ENCODE peak calls at places on chromosome 18, in five cellular contexts. T, A, D, S and G are unnamed samples. For H3K27me3 and H3K4me1, the result is how much of the 10 kb centered on the place peaks cover.

GRCh38 chr18:44627245-44627644 is 53.4 kb upstream of the SETBP1 start:
- DNase-seq in T (no peak), A (no peak), D (peak), S (no peak), G (no peak)

GRCh38 chr18:74060511-74061028 is 87.1 kb downstream of the FBXO15 start:
- DNase-seq in T (no peak), A (no peak), D (no peak), S (no peak), G (no peak)

GRCh38 chr18:61132036-61132435 is 201.2 kb upstream of the CDH20 start:
- DNase-seq in T (no peak), A (no peak), D (no peak), S (no peak), G (no peak)

GRCh38 chr18:25827961-25828561 is 262.4 kb downstream of the SS18 start:
- DNase-seq in T (no peak), A (no peak), D (peak), S (peak), G (peak)

GRCh38 chr18:31402026-31402373 is 25.4 kb downstream of the DSG4 start:
- DNase-seq in T (no peak), A (no peak), D (no peak), S (no peak), G (no peak)

GRCh38 chr18:8615397-8616025 is 6.3 kb downstream of the RAB12 start:
- DNase-seq in T (peak), A (no peak), D (peak), S (no peak), G (peak)

GRCh38 chr18:48441405-48441881 is 32.3 kb upstream of the ZBTB7C start:
- DNase-seq in T (peak), A (no peak), D (no peak), S (no peak), G (no peak)

GRCh38 chr18:38790303-38790702 is 1224.7 kb upstream of the CELF4 start:
- DNase-seq in T (no peak), A (no peak), D (no peak), S (no peak), G (no peak)

GRCh38 chr18:9968081-9968848 is 54.4 kb downstream of the VAPA start:
- DNase-seq in T (peak), A (no peak), D (no peak), S (no peak), G (no peak)

GRCh38 chr18:21740724-21741510 is at the start of gene MIB1:
- DNase-seq in T (peak), A (peak), D (no peak), S (peak), G (no peak)

GRCh38 chr18:75896865-75897264 is 469.4 kb upstream of the SMIM21 start:
- DNase-seq in T (no peak), A (no peak), D (no peak), S (no peak), G (no peak)

GRCh38 chr18:37019157-37019571 is 190.2 kb downstream of the KIAA1328 start:
- DNase-seq in T (no peak), A (no peak), D (no peak), S (peak), G (peak)

GRCh38 chr18:79912409-79912991 is 39.0 kb downstream of the SLC66A2 start:
- DNase-seq in T (no peak), A (peak), D (no peak), S (no peak), G (no peak)

GRCh38 chr18:73646196-73646595 is 501.4 kb downstream of the FBXO15 start:
- DNase-seq in T (no peak), A (no peak), D (peak), S (no peak), G (no peak)

GRCh38 chr18:32919799-32920198 is 147.0 kb upstream of the KLHL14 start:
- DNase-seq in T (no peak), A (no peak), D (no peak), S (peak), G (peak)

GRCh38 chr18:10973579-10974260 is 175.6 kb downstream of the PIEZO2 start:
- DNase-seq in T (no peak), A (no peak), D (no peak), S (no peak), G (no peak)

GRCh38 chr18:75089748-75090327 is 119.1 kb downstream of the PTGR3 start:
- DNase-seq in T (no peak), A (no peak), D (no peak), S (no peak), G (no peak)

GRCh38 chr18:70288171-70288850 is 534 bp upstream of the SOCS6 start:
- DNase-seq in T (peak), A (peak), D (peak), S (no peak), G (peak)

GRCh38 chr18:55546873-55547704 is 40.9 kb downstream of the TCF4 start:
- DNase-seq in T (peak), A (no peak), D (peak), S (no peak), G (no peak)

GRCh38 chr18:11002277-11002676 is 147.1 kb downstream of the PIEZO2 start:
- DNase-seq in T (no peak), A (no peak), D (no peak), S (no peak), G (no peak)

GRCh38 chr18:413263-413662 is 87.2 kb downstream of the COLEC12 start:
- DNase-seq in T (no peak), A (no peak), D (peak), S (no peak), G (no peak)

GRCh38 chr18:54767094-54767493 is 61.2 kb upstream of the RAB27B start:
- DNase-seq in T (no peak), A (no peak), D (no peak), S (peak), G (no peak)

GRCh38 chr18:26802330-26803200 is 62.9 kb downstream of the AQP4 start:
- DNase-seq in T (no peak), A (no peak), D (no peak), S (no peak), G (no peak)

GRCh38 chr18:64271264-64271663 is 122.4 kb upstream of the LINC00305 start:
- DNase-seq in T (no peak), A (no peak), D (no peak), S (no peak), G (peak)

GRCh38 chr18:77065221-77065981 is 67.2 kb downstream of the MBP start:
- DNase-seq in T (peak), A (peak), D (peak), S (no peak), G (no peak)

GRCh38 chr18:77263471-77263774 is 13.8 kb downstream of the GALR1 start:
- DNase-seq in T (no peak), A (no peak), D (no peak), S (no peak), G (no peak)

GRCh38 chr18:54740146-54740844 is 88.0 kb upstream of the RAB27B start:
- DNase-seq in T (no peak), A (no peak), D (peak), S (no peak), G (no peak)

GRCh38 chr18:40371673-40372072 is 1583.4 kb upstream of the PIK3C3 start:
- DNase-seq in T (no peak), A (no peak), D (peak), S (no peak), G (no peak)

GRCh38 chr18:59270689-59271257 is 2.5 kb downstream of the RAX start:
- DNase-seq in T (no peak), A (no peak), D (no peak), S (no peak), G (no peak)

GRCh38 chr18:25229080-25229479 is 122.9 kb downstream of the ZNF521 start:
- DNase-seq in T (peak), A (no peak), D (peak), S (no peak), G (no peak)

GRCh38 chr18:76951600-76952247 is 129.4 kb downstream of the ZNF236 start:
- DNase-seq in T (no peak), A (no peak), D (no peak), S (no peak), G (no peak)

DNA sequence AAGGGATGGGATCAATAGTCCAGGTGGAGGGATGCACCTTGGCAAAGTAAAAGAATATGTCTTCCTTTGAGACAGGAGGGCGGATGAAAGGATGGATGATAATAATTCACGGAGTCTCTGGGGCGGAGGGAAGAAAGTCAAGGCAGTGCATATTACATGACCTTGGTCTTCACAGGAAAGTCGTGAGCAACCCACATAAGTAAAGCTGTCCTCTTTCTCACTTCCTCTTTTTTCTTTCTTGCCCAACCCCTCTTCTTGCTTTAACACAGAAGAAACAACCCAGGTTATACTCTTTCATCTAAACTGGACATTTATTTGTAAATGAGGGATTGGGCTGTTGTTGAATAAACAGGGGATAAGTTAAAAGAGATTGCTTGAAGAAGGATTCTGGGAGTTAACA is 168.7 kb upstream of the SKOR2 start:
- DNase-seq in T (no peak), A (no peak), D (no peak), S (no peak), G (no peak)
- H3K27me3 ChIP-seq in T (under half), A (under half), D (under half), S (under half), G (under half)

GRCh38 chr18:35713545-35713944 is 132.0 kb downstream of the GALNT1 start:
- DNase-seq in T (no peak), A (no peak), D (peak), S (no peak), G (no peak)

GRCh38 chr18:35711227-35711626 is 129.7 kb downstream of the GALNT1 start:
- DNase-seq in T (no peak), A (no peak), D (no peak), S (no peak), G (no peak)

GRCh38 chr18:35707247-35707646 is 125.7 kb downstream of the GALNT1 start:
- DNase-seq in T (peak), A (no peak), D (no peak), S (no peak), G (no peak)

GRCh38 chr18:35707674-35708073 is 126.1 kb downstream of the GALNT1 start:
- DNase-seq in T (peak), A (no peak), D (no peak), S (no peak), G (no peak)

DNA sequence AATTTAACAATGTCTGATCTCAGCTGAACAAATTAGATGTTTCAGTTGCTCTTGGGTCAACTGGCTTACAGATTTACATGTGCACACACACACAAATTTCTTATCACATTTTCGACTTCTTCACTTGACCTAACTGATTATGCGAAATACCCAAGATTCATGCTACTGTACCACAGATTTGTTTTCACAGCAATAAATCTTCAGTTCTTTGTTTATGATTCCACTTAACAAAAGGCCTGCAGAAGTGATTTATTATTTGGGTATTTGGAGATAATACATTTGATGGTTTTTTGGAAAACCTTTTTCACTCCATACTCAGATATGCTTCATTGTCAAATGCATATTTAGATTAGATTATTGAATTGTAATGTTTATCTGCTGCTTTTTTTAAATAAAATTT is 129.0 kb downstream of the GALNT1 start:
- DNase-seq in T (no peak), A (no peak), D (no peak), S (no peak), G (peak)
- H3K4me1 ChIP-seq in T (under half), A (under half), D (under half), S (under half), G (under half)

DNA sequence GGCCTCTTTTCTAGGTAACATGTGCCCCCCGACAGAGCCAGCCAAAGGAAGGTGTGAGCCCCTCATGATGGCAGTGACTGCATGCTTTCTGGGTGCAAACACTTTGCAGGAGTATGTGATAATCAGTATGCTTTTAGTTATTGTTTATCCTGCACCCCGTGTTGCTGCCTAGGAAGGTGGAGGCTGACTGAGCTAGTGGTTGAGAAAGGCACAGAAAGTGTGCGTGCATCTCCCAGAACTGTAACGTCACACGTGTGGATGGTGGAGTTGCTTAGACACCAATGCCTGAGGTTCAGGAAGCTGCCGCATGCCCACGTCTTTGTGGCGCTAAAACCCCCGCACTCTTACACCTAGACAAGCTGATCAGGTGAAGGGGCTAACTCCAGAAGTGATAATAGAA is 580 bp downstream of the MC2R start:
- DNase-seq in T (no peak), A (no peak), D (no peak), S (no peak), G (no peak)
- H3K27me3 ChIP-seq in T (under half), A (under half), D (under half), S (under half), G (under half)

DNA sequence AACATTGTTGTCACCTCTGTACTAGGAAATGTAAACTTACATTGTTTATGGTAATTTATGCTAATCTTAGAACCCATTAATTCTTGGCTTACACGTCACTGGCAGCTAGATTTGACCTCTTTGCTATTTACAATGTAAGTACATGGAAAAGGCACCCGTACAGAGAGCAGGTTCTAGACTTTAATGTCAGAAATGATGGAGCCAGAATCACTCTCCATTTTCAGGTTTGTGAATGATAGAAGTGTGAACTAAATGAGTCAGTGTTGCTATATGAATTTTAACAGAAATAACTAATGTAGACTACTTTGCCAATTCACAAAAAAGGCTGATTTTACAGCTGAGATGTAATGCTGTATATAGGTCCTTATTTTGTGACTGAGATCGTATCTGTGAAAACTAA is 214.5 kb downstream of the LDLRAD4 start:
- DNase-seq in T (no peak), A (no peak), D (no peak), S (no peak), G (no peak)
- H3K4me1 ChIP-seq in T (under half), A (under half), D (under half), S (under half), G (under half)

GRCh38 chr18:12036201-12036751 is 55.0 kb downstream of the IMPA2 start:
- DNase-seq in T (no peak), A (no peak), D (no peak), S (no peak), G (no peak)
- H3K27me3 ChIP-seq in T (under half), A (under half), D (under half), S (under half), G (under half)

GRCh38 chr18:23453657-23454011 is 547 bp downstream of the RIOK3 start:
- DNase-seq in T (no peak), A (no peak), D (peak), S (no peak), G (no peak)
- H3K4me1 ChIP-seq in T (under half), A (half or more), D (under half), S (under half), G (under half)

GRCh38 chr18:68764016-68764415 is 33.9 kb upstream of the CCDC102B start:
- DNase-seq in T (no peak), A (no peak), D (peak), S (no peak), G (no peak)

GRCh38 chr18:68769423-68769822 is 28.5 kb upstream of the CCDC102B start:
- DNase-seq in T (peak), A (no peak), D (peak), S (no peak), G (no peak)

GRCh38 chr18:68763082-68763481 is 34.8 kb upstream of the CCDC102B start:
- DNase-seq in T (no peak), A (no peak), D (peak), S (no peak), G (no peak)

GRCh38 chr18:68772268-68772667 is 25.6 kb upstream of the CCDC102B start:
- DNase-seq in T (no peak), A (no peak), D (no peak), S (no peak), G (no peak)

GRCh38 chr18:68766433-68766832 is 31.4 kb upstream of the CCDC102B start:
- DNase-seq in T (no peak), A (no peak), D (no peak), S (no peak), G (no peak)
- H3K27me3 ChIP-seq in T (under half), A (under half), D (under half), S (under half), G (under half)

DNA sequence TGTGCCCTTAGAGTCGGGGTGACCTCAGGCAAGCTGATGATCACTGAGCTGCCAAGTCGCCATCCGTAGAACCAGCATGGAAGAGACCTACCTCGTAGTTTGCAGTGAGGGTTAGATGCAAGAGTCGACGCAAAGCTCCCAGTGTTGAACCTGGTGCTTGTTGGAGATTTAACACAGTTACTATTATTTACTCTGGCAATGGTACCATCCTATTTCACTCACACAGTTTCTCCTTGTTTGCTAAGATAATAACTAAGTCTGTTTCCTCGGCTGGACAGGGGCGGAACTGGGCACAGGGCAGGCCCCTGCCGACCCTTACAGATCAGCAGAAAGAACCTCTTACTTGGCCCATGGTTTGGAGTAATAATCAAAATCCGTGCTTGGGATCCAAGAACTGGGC is 85.5 kb downstream of the ACAA2 start:
- DNase-seq in T (no peak), A (no peak), D (no peak), S (no peak), G (no peak)
- H3K4me1 ChIP-seq in T (under half), A (under half), D (under half), S (half or more), G (under half)